ENCODE peak calls at places on chromosomes 4 and X, in nine cellular contexts. One of them, this sample, is unnamed.
A peak's percentile ranks its signal among the peaks of the same experiment; 100 is the strongest.

GRCh38 chrX:38574858-38575257 is 13.5 kb downstream of the TSPAN7 start:
- DNase-seq in fibroblast of the aortic adventitia: no peak
- DNase-seq in astrocyte of the cerebellum: no peak
- DNase-seq in cardiac fibroblast: no peak
- DNase-seq in psoas muscle: no peak
- DNase-seq in mammary epithelial cell: no peak
- DNase-seq in cardiac muscle cell: no peak
- DNase-seq in body of pancreas: no peak
- DNase-seq in right atrium auricular region: no peak
- DNase-seq in this sample: no peak

GRCh38 chr4:105719214-105719613 is 10.6 kb downstream of the GSTCD start:
- DNase-seq in fibroblast of the aortic adventitia: no peak
- DNase-seq in astrocyte of the cerebellum: no peak
- DNase-seq in cardiac fibroblast: no peak
- DNase-seq in psoas muscle: no peak
- DNase-seq in mammary epithelial cell: no peak
- DNase-seq in cardiac muscle cell: no peak
- DNase-seq in body of pancreas: no peak
- DNase-seq in right atrium auricular region: no peak
- DNase-seq in this sample: no peak

GRCh38 chr4:184748251-184748652 is 14.4 kb upstream of the CENPU start:
- DNase-seq in fibroblast of the aortic adventitia: peak; percentile 29
- DNase-seq in astrocyte of the cerebellum: no peak
- DNase-seq in cardiac fibroblast: no peak
- DNase-seq in psoas muscle: peak; percentile 46
- DNase-seq in mammary epithelial cell: peak; percentile 79
- DNase-seq in cardiac muscle cell: no peak
- DNase-seq in body of pancreas: peak; percentile 58
- DNase-seq in right atrium auricular region: no peak
- DNase-seq in this sample: peak; percentile 93

GRCh38 chr4:173943547-173943946 is 339.9 kb downstream of the FBXO8 start:
- DNase-seq in fibroblast of the aortic adventitia: no peak
- DNase-seq in astrocyte of the cerebellum: no peak
- DNase-seq in cardiac fibroblast: no peak
- DNase-seq in psoas muscle: no peak
- DNase-seq in mammary epithelial cell: no peak
- DNase-seq in cardiac muscle cell: no peak
- DNase-seq in body of pancreas: no peak
- DNase-seq in right atrium auricular region: no peak
- DNase-seq in this sample: no peak

GRCh38 chrX:3743821-3744439 is 30.5 kb upstream of the PRKX start:
- DNase-seq in fibroblast of the aortic adventitia: no peak
- DNase-seq in astrocyte of the cerebellum: no peak
- DNase-seq in cardiac fibroblast: no peak
- DNase-seq in psoas muscle: no peak
- DNase-seq in mammary epithelial cell: no peak
- DNase-seq in cardiac muscle cell: no peak
- DNase-seq in body of pancreas: no peak
- DNase-seq in right atrium auricular region: no peak
- DNase-seq in this sample: no peak

GRCh38 chr4:88007304-88008132 is at the start of gene PKD2:
- DNase-seq in fibroblast of the aortic adventitia: peak; percentile 65
- DNase-seq in astrocyte of the cerebellum: no peak
- DNase-seq in cardiac fibroblast: peak; percentile 82
- DNase-seq in psoas muscle: peak; percentile 91
- DNase-seq in mammary epithelial cell: peak; percentile 80
- DNase-seq in cardiac muscle cell: peak; percentile 83
- DNase-seq in body of pancreas: peak; percentile 77
- DNase-seq in right atrium auricular region: peak; percentile 76
- DNase-seq in this sample: peak; percentile 85

GRCh38 chr4:168830777-168831512 is 179.1 kb downstream of the CBR4 start:
- DNase-seq in fibroblast of the aortic adventitia: no peak
- DNase-seq in astrocyte of the cerebellum: no peak
- DNase-seq in cardiac fibroblast: no peak
- DNase-seq in psoas muscle: no peak
- DNase-seq in mammary epithelial cell: no peak
- DNase-seq in cardiac muscle cell: no peak
- DNase-seq in body of pancreas: no peak
- DNase-seq in right atrium auricular region: no peak
- DNase-seq in this sample: no peak

GRCh38 chrX:129957241-129958099 is 25.0 kb upstream of the BCORL1 start:
- DNase-seq in fibroblast of the aortic adventitia: peak; percentile 20
- DNase-seq in astrocyte of the cerebellum: no peak
- DNase-seq in cardiac fibroblast: peak; percentile 44
- DNase-seq in psoas muscle: peak; percentile 71
- DNase-seq in mammary epithelial cell: no peak
- DNase-seq in cardiac muscle cell: peak; percentile 65
- DNase-seq in body of pancreas: peak; percentile 68
- DNase-seq in right atrium auricular region: peak; percentile 63
- DNase-seq in this sample: peak; percentile 14

GRCh38 chr4:40918330-40918729 is 168.6 kb downstream of the NSUN7 start:
- DNase-seq in fibroblast of the aortic adventitia: peak; percentile 91
- DNase-seq in astrocyte of the cerebellum: peak; percentile 24
- DNase-seq in cardiac fibroblast: peak; percentile 94
- DNase-seq in psoas muscle: peak; percentile 79
- DNase-seq in mammary epithelial cell: no peak
- DNase-seq in cardiac muscle cell: peak; percentile 92
- DNase-seq in body of pancreas: peak; percentile 56
- DNase-seq in right atrium auricular region: peak; percentile 87
- DNase-seq in this sample: peak; percentile 53

GRCh38 chr4:20015825-20016224 is 235.9 kb upstream of the SLIT2 start:
- DNase-seq in fibroblast of the aortic adventitia: peak; percentile 29
- DNase-seq in astrocyte of the cerebellum: no peak
- DNase-seq in cardiac fibroblast: no peak
- DNase-seq in psoas muscle: no peak
- DNase-seq in mammary epithelial cell: no peak
- DNase-seq in cardiac muscle cell: no peak
- DNase-seq in body of pancreas: no peak
- DNase-seq in right atrium auricular region: no peak
- DNase-seq in this sample: peak; percentile 77

GRCh38 chrX:10071451-10072163 is 85.2 kb upstream of the CLCN4 start:
- DNase-seq in fibroblast of the aortic adventitia: no peak
- DNase-seq in astrocyte of the cerebellum: no peak
- DNase-seq in cardiac fibroblast: no peak
- DNase-seq in psoas muscle: no peak
- DNase-seq in mammary epithelial cell: no peak
- DNase-seq in cardiac muscle cell: no peak
- DNase-seq in body of pancreas: no peak
- DNase-seq in right atrium auricular region: no peak
- DNase-seq in this sample: no peak

GRCh38 chr4:76105652-76106051 is 31.1 kb downstream of the ART3 start:
- DNase-seq in fibroblast of the aortic adventitia: no peak
- DNase-seq in astrocyte of the cerebellum: no peak
- DNase-seq in cardiac fibroblast: no peak
- DNase-seq in psoas muscle: no peak
- DNase-seq in mammary epithelial cell: no peak
- DNase-seq in cardiac muscle cell: no peak
- DNase-seq in body of pancreas: no peak
- DNase-seq in right atrium auricular region: no peak
- DNase-seq in this sample: no peak

GRCh38 chr4:184628103-184628502 is 21.1 kb downstream of the CASP3 start:
- DNase-seq in fibroblast of the aortic adventitia: no peak
- DNase-seq in astrocyte of the cerebellum: no peak
- DNase-seq in cardiac fibroblast: no peak
- DNase-seq in psoas muscle: no peak
- DNase-seq in mammary epithelial cell: no peak
- DNase-seq in cardiac muscle cell: no peak
- DNase-seq in body of pancreas: no peak
- DNase-seq in right atrium auricular region: no peak
- DNase-seq in this sample: no peak

GRCh38 chr4:44583393-44583792 is 68.0 kb downstream of the YIPF7 start:
- DNase-seq in fibroblast of the aortic adventitia: no peak
- DNase-seq in astrocyte of the cerebellum: no peak
- DNase-seq in cardiac fibroblast: no peak
- DNase-seq in psoas muscle: no peak
- DNase-seq in mammary epithelial cell: peak; percentile 16
- DNase-seq in cardiac muscle cell: no peak
- DNase-seq in body of pancreas: no peak
- DNase-seq in right atrium auricular region: no peak
- DNase-seq in this sample: peak; percentile 21

GRCh38 chrX:154443479-154443910 is 446 bp upstream of the FAM50A start:
- DNase-seq in fibroblast of the aortic adventitia: no peak
- DNase-seq in astrocyte of the cerebellum: no peak
- DNase-seq in cardiac fibroblast: no peak
- DNase-seq in psoas muscle: no peak
- DNase-seq in mammary epithelial cell: no peak
- DNase-seq in cardiac muscle cell: no peak
- DNase-seq in body of pancreas: no peak
- DNase-seq in right atrium auricular region: no peak
- DNase-seq in this sample: no peak

GRCh38 chr4:62327612-62328297 is 1127.6 kb downstream of the ADGRL3 start:
- DNase-seq in fibroblast of the aortic adventitia: no peak
- DNase-seq in astrocyte of the cerebellum: no peak
- DNase-seq in cardiac fibroblast: no peak
- DNase-seq in psoas muscle: no peak
- DNase-seq in mammary epithelial cell: no peak
- DNase-seq in cardiac muscle cell: no peak
- DNase-seq in body of pancreas: no peak
- DNase-seq in right atrium auricular region: no peak
- DNase-seq in this sample: no peak

GRCh38 chr4:10305816-10306215 is 151.4 kb downstream of the ZNF518B start:
- DNase-seq in fibroblast of the aortic adventitia: peak; percentile 79
- DNase-seq in astrocyte of the cerebellum: no peak
- DNase-seq in cardiac fibroblast: peak; percentile 21
- DNase-seq in psoas muscle: no peak
- DNase-seq in mammary epithelial cell: no peak
- DNase-seq in cardiac muscle cell: peak; percentile 32
- DNase-seq in body of pancreas: no peak
- DNase-seq in right atrium auricular region: no peak
- DNase-seq in this sample: no peak

GRCh38 chr4:6307891-6308290 is 38.2 kb downstream of the WFS1 start:
- DNase-seq in fibroblast of the aortic adventitia: no peak
- DNase-seq in astrocyte of the cerebellum: no peak
- DNase-seq in cardiac fibroblast: no peak
- DNase-seq in psoas muscle: no peak
- DNase-seq in mammary epithelial cell: no peak
- DNase-seq in cardiac muscle cell: no peak
- DNase-seq in body of pancreas: no peak
- DNase-seq in right atrium auricular region: no peak
- DNase-seq in this sample: no peak

GRCh38 chr4:55503164-55503563 is 43.5 kb downstream of the CLOCK start:
- DNase-seq in fibroblast of the aortic adventitia: peak; percentile 63
- DNase-seq in astrocyte of the cerebellum: no peak
- DNase-seq in cardiac fibroblast: peak; percentile 50
- DNase-seq in psoas muscle: no peak
- DNase-seq in mammary epithelial cell: peak; percentile 70
- DNase-seq in cardiac muscle cell: peak; percentile 62
- DNase-seq in body of pancreas: no peak
- DNase-seq in right atrium auricular region: no peak
- DNase-seq in this sample: peak; percentile 77

DNA sequence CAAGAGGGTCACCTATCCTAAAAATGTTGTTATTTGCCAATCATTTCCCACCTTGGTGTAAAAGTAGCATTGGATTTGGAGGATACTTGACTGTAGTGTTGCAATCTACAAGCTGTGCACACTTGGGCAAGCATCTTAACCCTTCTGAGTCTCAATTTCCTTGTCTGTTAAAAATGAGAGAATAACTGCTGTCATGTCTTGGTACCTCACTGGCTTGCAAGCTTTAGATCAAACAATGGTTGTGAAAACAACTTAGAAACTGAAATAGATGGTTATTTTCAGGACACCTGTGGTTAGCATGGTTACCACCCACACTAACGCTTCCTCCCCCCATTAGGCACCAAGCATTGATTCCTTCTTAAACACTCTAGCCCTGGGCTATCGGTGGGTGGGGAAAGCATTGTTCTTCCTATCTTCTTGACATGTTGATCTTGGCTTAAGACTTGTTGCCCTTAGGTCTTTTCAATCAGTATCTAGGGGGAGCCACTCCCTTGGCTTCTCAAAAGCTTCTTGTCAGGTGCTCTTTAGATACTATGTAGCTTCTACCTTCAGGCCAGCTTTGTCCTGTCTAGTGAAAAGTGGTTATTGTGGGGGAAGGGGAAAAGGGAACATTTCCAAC is 10.6 kb upstream of the AMOT start:
- DNase-seq in fibroblast of the aortic adventitia: peak; percentile 14
- DNase-seq in astrocyte of the cerebellum: no peak
- DNase-seq in cardiac fibroblast: no peak
- DNase-seq in psoas muscle: no peak
- DNase-seq in mammary epithelial cell: peak; percentile 4
- DNase-seq in cardiac muscle cell: no peak
- DNase-seq in body of pancreas: no peak
- DNase-seq in right atrium auricular region: no peak
- DNase-seq in this sample: no peak
- TF ChIP-seq CTCF in fibroblast of the aortic adventitia: no peak
- TF ChIP-seq CTCF in astrocyte of the cerebellum: no peak
- TF ChIP-seq CTCF in cardiac fibroblast: no peak
- TF ChIP-seq CTCF in psoas muscle: no peak
- TF ChIP-seq CTCF in mammary epithelial cell: no peak
- TF ChIP-seq CTCF in cardiac muscle cell: no peak
- TF ChIP-seq CTCF in body of pancreas: no peak
- TF ChIP-seq CTCF in right atrium auricular region: no peak
- TF ChIP-seq CTCF in this sample: no peak

GRCh38 chrX:107827137-107827831 is 1.6 kb downstream of the MID2 start:
- DNase-seq in fibroblast of the aortic adventitia: peak; percentile 10
- DNase-seq in astrocyte of the cerebellum: no peak
- DNase-seq in cardiac fibroblast: peak; percentile 27
- DNase-seq in psoas muscle: no peak
- DNase-seq in mammary epithelial cell: peak; percentile 4
- DNase-seq in cardiac muscle cell: peak; percentile 34
- DNase-seq in body of pancreas: no peak
- DNase-seq in right atrium auricular region: no peak
- DNase-seq in this sample: no peak
- H3K4me3 ChIP-seq in fibroblast of the aortic adventitia: peak overlapping the region; percentile 52
- H3K4me3 ChIP-seq in astrocyte of the cerebellum: no peak overlapping the region
- H3K4me3 ChIP-seq in cardiac fibroblast: peak overlapping the region; percentile 56
- H3K4me3 ChIP-seq in psoas muscle: peak overlapping the region; percentile 73
- H3K4me3 ChIP-seq in mammary epithelial cell: peak overlapping the region; percentile 60
- H3K4me3 ChIP-seq in cardiac muscle cell: peak overlapping the region; percentile 42
- H3K4me3 ChIP-seq in body of pancreas: no peak overlapping the region
- H3K4me3 ChIP-seq in right atrium auricular region: peak overlapping the region; percentile 50
- H3K4me3 ChIP-seq in this sample: peak overlapping the region; percentile 42

GRCh38 chrX:102863735-102864134 is 73.3 kb upstream of the RAB40AL start:
- DNase-seq in fibroblast of the aortic adventitia: peak; percentile 81
- DNase-seq in astrocyte of the cerebellum: peak; percentile 60
- DNase-seq in cardiac fibroblast: peak; percentile 84
- DNase-seq in psoas muscle: peak; percentile 79
- DNase-seq in mammary epithelial cell: peak; percentile 71
- DNase-seq in cardiac muscle cell: peak; percentile 83
- DNase-seq in body of pancreas: peak; percentile 79
- DNase-seq in right atrium auricular region: peak; percentile 88
- DNase-seq in this sample: peak; percentile 74
- TF ChIP-seq CTCF in fibroblast of the aortic adventitia: peak; percentile 87
- TF ChIP-seq CTCF in astrocyte of the cerebellum: peak; percentile 83
- TF ChIP-seq CTCF in cardiac fibroblast: peak; percentile 73
- TF ChIP-seq CTCF in psoas muscle: peak; percentile 87
- TF ChIP-seq CTCF in mammary epithelial cell: peak; percentile 99
- TF ChIP-seq CTCF in cardiac muscle cell: peak; percentile 74
- TF ChIP-seq CTCF in body of pancreas: peak; percentile 63
- TF ChIP-seq CTCF in right atrium auricular region: peak; percentile 88
- TF ChIP-seq CTCF in this sample: peak; percentile 78

GRCh38 chr4:17260395-17260907 is 251.4 kb downstream of the QDPR start:
- DNase-seq in fibroblast of the aortic adventitia: peak; percentile 47
- DNase-seq in astrocyte of the cerebellum: no peak
- DNase-seq in cardiac fibroblast: no peak
- DNase-seq in psoas muscle: no peak
- DNase-seq in mammary epithelial cell: no peak
- DNase-seq in cardiac muscle cell: no peak
- DNase-seq in body of pancreas: no peak
- DNase-seq in right atrium auricular region: no peak
- DNase-seq in this sample: no peak

GRCh38 chr4:17265653-17266052 is 246.2 kb downstream of the QDPR start:
- DNase-seq in fibroblast of the aortic adventitia: no peak
- DNase-seq in astrocyte of the cerebellum: no peak
- DNase-seq in cardiac fibroblast: no peak
- DNase-seq in psoas muscle: no peak
- DNase-seq in mammary epithelial cell: no peak
- DNase-seq in cardiac muscle cell: no peak
- DNase-seq in body of pancreas: no peak
- DNase-seq in right atrium auricular region: no peak
- DNase-seq in this sample: no peak

GRCh38 chr4:17265139-17265538 is 246.8 kb downstream of the QDPR start:
- DNase-seq in fibroblast of the aortic adventitia: peak; percentile 55
- DNase-seq in astrocyte of the cerebellum: no peak
- DNase-seq in cardiac fibroblast: peak; percentile 15
- DNase-seq in psoas muscle: no peak
- DNase-seq in mammary epithelial cell: no peak
- DNase-seq in cardiac muscle cell: no peak
- DNase-seq in body of pancreas: no peak
- DNase-seq in right atrium auricular region: no peak
- DNase-seq in this sample: no peak
- H3K4me3 ChIP-seq in fibroblast of the aortic adventitia: no peak overlapping the region
- H3K4me3 ChIP-seq in astrocyte of the cerebellum: no peak overlapping the region
- H3K4me3 ChIP-seq in cardiac fibroblast: no peak overlapping the region
- H3K4me3 ChIP-seq in psoas muscle: no peak overlapping the region
- H3K4me3 ChIP-seq in mammary epithelial cell: no peak overlapping the region
- H3K4me3 ChIP-seq in cardiac muscle cell: no peak overlapping the region
- H3K4me3 ChIP-seq in body of pancreas: no peak overlapping the region
- H3K4me3 ChIP-seq in right atrium auricular region: no peak overlapping the region
- H3K4me3 ChIP-seq in this sample: no peak overlapping the region

This sample was measured in epithelial cell of esophagus.